ENCODE peak calls at places on chromosomes 4 and X, in ten cellular contexts. W, X, P, R, G, F, S, A, O and Z are unnamed samples.

GRCh38 chrX:56782791-56783449 is 53.9 kb downstream of the NBDY start:
- DNase-seq in X (no peak), R (no peak), F (no peak), A (no peak), G (no peak), P (no peak), W (no peak), O (no peak), S (no peak), Z (no peak)

GRCh38 chr4:32560306-32560705 is 1840.1 kb downstream of the PCDH7 start:
- DNase-seq in W (no peak), X (no peak), S (no peak), O (no peak), F (no peak), P (no peak), R (peak), G (peak), A (peak), Z (no peak)

GRCh38 chr4:94957030-94957429 is 199.3 kb downstream of the BMPR1B start:
- DNase-seq in P (no peak), G (no peak), X (no peak), F (no peak), W (peak), R (no peak), A (no peak), S (no peak), O (no peak), Z (no peak)

GRCh38 chr4:89158884-89159503 is 47.7 kb downstream of the TIGD2 start:
- DNase-seq in S (peak), A (peak), X (no peak), R (peak), W (peak), O (no peak), F (peak), P (no peak), G (peak), Z (peak)

GRCh38 chrX:12307961-12308360 is 169.7 kb downstream of the FRMPD4 start:
- DNase-seq in F (no peak), P (no peak), G (no peak), O (no peak), S (no peak), X (no peak), A (no peak), W (no peak), R (no peak), Z (no peak)

GRCh38 chr4:154743683-154744340 is at the start of gene LRAT:
- DNase-seq in W (peak), O (peak), G (peak), F (peak), R (peak), A (peak), P (no peak), X (peak), S (no peak), Z (peak)

GRCh38 chr4:40057540-40058091 is 966 bp downstream of the N4BP2 start:
- DNase-seq in O (peak), S (peak), G (peak), F (peak), X (peak), W (peak), P (peak), A (peak), R (peak), Z (peak)

GRCh38 chrX:109299091-109299490 is 182.8 kb downstream of the GUCY2F start:
- DNase-seq in P (no peak), G (peak), O (no peak), S (no peak), F (no peak), W (no peak), A (no peak), R (no peak), X (no peak), Z (no peak)

GRCh38 chr4:8539661-8540060 is 40.5 kb upstream of the GPR78 start:
- DNase-seq in O (no peak), G (no peak), F (no peak), R (no peak), A (no peak), S (no peak), W (no peak), X (peak), P (no peak), Z (no peak)